ENCODE peak calls at places on chromosomes 13 and 19, in seven cellular contexts. L, G, X, K, W, I and V are unnamed samples.

GRCh38 chr13:97568850-97569249 is 134.9 kb downstream of the RAP2A start:
- DNase-seq in K (no peak), L (no peak), X (no peak), G (no peak), W (peak; percentile 45), I (no peak), V (no peak)

GRCh38 chr13:93025984-93026383 is 200.6 kb upstream of the GPC6 start:
- DNase-seq in L (no peak), I (no peak), K (no peak), X (no peak), W (no peak), G (no peak), V (no peak)

GRCh38 chr13:76837811-76838210 is 48.4 kb downstream of the KCTD12 start:
- DNase-seq in I (no peak), X (no peak), W (no peak), G (peak; percentile 53), K (no peak), L (no peak), V (no peak)

GRCh38 chr19:5742051-5742450 is 21.6 kb downstream of the CATSPERD start:
- DNase-seq in K (no peak), W (no peak), I (no peak), L (no peak), X (no peak), G (no peak), V (no peak)

GRCh38 chr19:55484571-55485438 is at the start of gene NAT14:
- DNase-seq in I (peak; percentile 73), L (peak; percentile 56), K (peak; percentile 42), W (peak; percentile 37), G (peak; percentile 61), X (peak; percentile 50), V (peak; percentile 99)

GRCh38 chr13:42747399-42747873 is 33.9 kb upstream of the FAM216B start:
- DNase-seq in W (peak; percentile 95), K (no peak), L (no peak), I (no peak), G (peak; percentile 83), X (peak; percentile 85), V (no peak)

GRCh38 chr19:41540041-41540695 is 35.8 kb upstream of the CEACAM21 start:
- DNase-seq in K (no peak), G (no peak), I (no peak), L (no peak), X (no peak), W (no peak), V (no peak)

GRCh38 chr19:1396019-1396767 is 5.1 kb downstream of the GAMT start:
- DNase-seq in G (no peak), L (no peak), I (no peak), K (no peak), W (no peak), X (no peak), V (peak; percentile 51)

GRCh38 chr13:44471686-44472085 is 98.1 kb downstream of the SERP2 start:
- DNase-seq in I (no peak), X (peak; percentile 23), G (peak; percentile 45), K (no peak), W (peak; percentile 20), L (no peak), V (no peak)

GRCh38 chr19:30160996-30161655 is 211.1 kb upstream of the ZNF536 start:
- DNase-seq in I (no peak), G (no peak), L (no peak), K (no peak), W (no peak), X (no peak), V (no peak)

GRCh38 chr13:70253411-70253810 is 145.2 kb upstream of the KLHL1 start:
- DNase-seq in I (peak; percentile 79), K (no peak), G (no peak), X (peak; percentile 8), W (peak; percentile 82), L (no peak), V (no peak)

GRCh38 chr19:35975608-35976214 is 19.3 kb upstream of the SDHAF1 start:
- DNase-seq in X (peak; percentile 23), I (no peak), L (no peak), G (peak; percentile 36), K (no peak), W (peak; percentile 36), V (peak; percentile 64)

GRCh38 chr19:13098291-13099072 is 4.2 kb downstream of the LYL1 start:
- DNase-seq in L (no peak), G (peak; percentile 40), K (peak; percentile 73), W (peak; percentile 45), I (no peak), X (no peak), V (no peak)

GRCh38 chr13:99988469-99989375 is 7.1 kb downstream of the ZIC2 start:
- DNase-seq in G (no peak), I (no peak), L (no peak), K (no peak), W (no peak), X (no peak), V (no peak)

GRCh38 chr13:59962343-59962742 is 201.4 kb downstream of the DIAPH3 start:
- DNase-seq in G (no peak), I (no peak), W (no peak), L (no peak), K (no peak), X (no peak), V (no peak)

GRCh38 chr13:114026128-114026880 is 52.4 kb upstream of the C13orf46 start:
- DNase-seq in L (no peak), G (no peak), X (no peak), W (no peak), K (no peak), I (no peak), V (no peak)

GRCh38 chr19:58554494-58555368 is at the start of gene CHMP2A:
- DNase-seq in X (peak; percentile 97), W (peak; percentile 95), L (peak; percentile 96), K (no peak), I (no peak), G (peak; percentile 97), V (peak; percentile 96)

GRCh38 chr19:18435848-18436631 is 1.9 kb downstream of the ISYNA1 start:
- DNase-seq in W (peak; percentile 46), L (no peak), K (no peak), X (no peak), I (no peak), G (no peak), V (no peak)

GRCh38 chr13:94646904-94647303 is 45.2 kb downstream of the GPR180 start:
- DNase-seq in K (no peak), I (no peak), L (no peak), W (no peak), X (no peak), G (no peak), V (no peak)

GRCh38 chr19:37981785-37982475 is 74.9 kb downstream of the SIPA1L3 start:
- DNase-seq in X (no peak), L (no peak), K (no peak), W (peak; percentile 55), G (no peak), I (no peak), V (no peak)

GRCh38 chr19:55600336-55601028 is 394 bp downstream of the ZNF524 start:
- DNase-seq in X (no peak), I (peak; percentile 95), L (no peak), K (peak; percentile 91), G (no peak), W (no peak), V (no peak)

GRCh38 chr19:36139473-36140288 is at the start of gene CAPNS1:
- DNase-seq in L (peak; percentile 86), X (peak; percentile 97), G (peak; percentile 96), I (peak; percentile 96), W (peak; percentile 96), K (peak; percentile 97), V (peak; percentile 98)

GRCh38 chr13:112065867-112066623 is 904 bp upstream of the SOX1 start:
- DNase-seq in X (no peak), K (no peak), G (no peak), L (no peak), W (no peak), I (peak; percentile 68), V (no peak)

GRCh38 chr13:98478134-98479129 is 98.5 kb downstream of the STK24 start:
- DNase-seq in L (no peak), K (peak; percentile 64), W (no peak), X (peak; percentile 23), I (no peak), G (no peak), V (no peak)